ENCODE peak calls at places on chromosomes 2 and 18, in seven cellular contexts. B, S, F, G, P, V and W are unnamed samples.

GRCh38 chr2:241965931-241966412 is 96.4 kb downstream of the RTP5 start:
- DNase-seq in S (no peak), G (no peak), P (peak), B (no peak), V (no peak), F (peak), W (peak)

GRCh38 chr2:60759654-60760053 is 3.6 kb downstream of the PAPOLG start:
- DNase-seq in S (no peak), V (no peak), F (no peak), G (no peak), B (no peak), P (no peak), W (no peak)

GRCh38 chr2:119429225-119430000 is 2.2 kb upstream of the TMEM37 start:
- DNase-seq in P (no peak), S (no peak), G (no peak), F (no peak), B (no peak), V (no peak), W (no peak)

GRCh38 chr2:210541280-210541902 is 15.0 kb upstream of the CPS1 start:
- DNase-seq in B (no peak), S (no peak), P (no peak), F (no peak), V (no peak), G (no peak), W (no peak)

GRCh38 chr2:146931109-146931508 is 913.7 kb upstream of the ACVR2A start:
- DNase-seq in B (no peak), S (no peak), G (no peak), P (no peak), V (no peak), F (no peak), W (no peak)

GRCh38 chr2:28400434-28400833 is 7.8 kb downstream of the FOSL2 start:
- DNase-seq in F (no peak), G (no peak), B (no peak), S (no peak), P (no peak), V (no peak), W (no peak)

GRCh38 chr2:139969301-139969700 is 1189.1 kb upstream of the NXPH2 start:
- DNase-seq in F (no peak), G (no peak), B (no peak), V (no peak), S (no peak), P (no peak), W (no peak)

GRCh38 chr18:58785171-58785805 is 79.4 kb upstream of the ZNF532 start:
- DNase-seq in G (peak), F (no peak), B (no peak), S (no peak), P (peak), V (no peak), W (no peak)

GRCh38 chr2:29573602-29574001 is 347.8 kb downstream of the ALK start:
- DNase-seq in P (no peak), F (no peak), V (no peak), G (no peak), B (no peak), S (no peak), W (no peak)

GRCh38 chr2:211391206-211391605 is 834.8 kb downstream of the CPS1 start:
- DNase-seq in B (no peak), P (no peak), F (no peak), V (no peak), G (no peak), S (no peak), W (no peak)

GRCh38 chr2:71772510-71773172 is 319.3 kb downstream of the DYSF start:
- DNase-seq in V (no peak), B (no peak), S (no peak), F (no peak), G (no peak), P (no peak), W (no peak)

GRCh38 chr2:238726670-238727584 is 121.0 kb upstream of the TWIST2 start:
- DNase-seq in G (no peak), F (no peak), V (no peak), B (no peak), P (no peak), S (no peak), W (no peak)

GRCh38 chr2:184692137-184692734 is 93.9 kb downstream of the ZNF804A start:
- DNase-seq in G (no peak), P (no peak), F (no peak), B (no peak), S (no peak), V (no peak), W (no peak)

GRCh38 chr18:31661965-31662364 is 22.4 kb downstream of the B4GALT6 start:
- DNase-seq in S (no peak), G (no peak), F (no peak), P (no peak), V (no peak), B (no peak), W (no peak)

GRCh38 chr2:220006152-220006551 is 378.7 kb downstream of the SLC4A3 start:
- DNase-seq in B (no peak), G (no peak), F (no peak), V (no peak), P (peak), S (no peak), W (no peak)

GRCh38 chr2:209772316-209772715 is 684 bp downstream of the UNC80 start:
- DNase-seq in G (no peak), F (no peak), S (no peak), P (no peak), B (no peak), V (no peak), W (no peak)

GRCh38 chr2:231332388-231332787 is 63.1 kb upstream of the B3GNT7 start:
- DNase-seq in G (no peak), F (no peak), V (no peak), P (peak), B (no peak), S (no peak), W (no peak)

GRCh38 chr2:137179542-137179941 is 414.2 kb downstream of the THSD7B start:
- DNase-seq in V (no peak), P (no peak), S (no peak), B (no peak), F (no peak), G (no peak), W (no peak)

GRCh38 chr2:10863837-10864236 is 47.9 kb upstream of the KCNF1 start:
- DNase-seq in B (no peak), F (no peak), P (peak), G (no peak), V (no peak), S (no peak), W (no peak)

GRCh38 chr2:150484006-150484405 is 3.5 kb downstream of the RND3 start:
- DNase-seq in F (no peak), B (no peak), G (no peak), P (no peak), V (no peak), S (no peak), W (no peak)

GRCh38 chr18:8167673-8168072 is 441.6 kb upstream of the RAB12 start:
- DNase-seq in V (no peak), G (no peak), S (no peak), B (no peak), F (no peak), P (no peak), W (no peak)